ENCODE peak calls at places on chromosomes 12 and 14, in four cellular contexts. L is cardiac fibroblast, O is colonic mucosa, C is activated T-cell treated with anti-CD3 and anti-CD28 coated beads for 1 hour. B is an unnamed sample.

GRCh38 chr12:49000346-49000745 is 1.2 kb upstream of the DDN start:
- DNase-seq in L (no peak), O (no peak), C (no peak), B (no peak)

GRCh38 chr12:122449317-122449716 is 26.8 kb upstream of the CLIP1 start:
- DNase-seq in L (peak), O (peak), C (no peak), B (no peak)

GRCh38 chr12:58008658-58009057 is 67.3 kb downstream of the ATP23 start:
- DNase-seq in L (no peak), O (no peak), C (no peak), B (no peak)

GRCh38 chr12:46523863-46524770 is 151.5 kb upstream of the SLC38A2 start:
- DNase-seq in L (peak), O (no peak), C (no peak), B (no peak)

GRCh38 chr12:43370299-43370698 is 181.7 kb downstream of the ADAMTS20 start:
- DNase-seq in L (peak), O (no peak), C (no peak), B (no peak)

GRCh38 chr14:100523131-100523530 is 64.1 kb downstream of the BEGAIN start:
- DNase-seq in L (no peak), O (peak), C (no peak), B (no peak)

GRCh38 chr12:121334513-121335343 is 17.5 kb downstream of the ANAPC5 start:
- DNase-seq in L (peak), O (peak), C (no peak), B (no peak)

GRCh38 chr14:75711134-75711795 is 50.2 kb downstream of the TTLL5 start:
- DNase-seq in L (peak), O (no peak), C (no peak), B (no peak)

GRCh38 chr12:77734489-77734888 is 96.2 kb upstream of the NAV3 start:
- DNase-seq in L (peak), O (no peak), C (no peak), B (no peak)

GRCh38 chr12:53061404-53062010 is 11.6 kb downstream of the TNS2 start:
- DNase-seq in L (no peak), O (peak), C (no peak), B (peak)

GRCh38 chr14:32657081-32657480 is 281.6 kb upstream of the NPAS3 start:
- DNase-seq in L (peak), O (peak), C (no peak), B (peak)

GRCh38 chr12:110203546-110203945 is 77.5 kb upstream of the ATP2A2 start:
- DNase-seq in L (no peak), O (no peak), C (no peak), B (no peak)

GRCh38 chr12:124543052-124543590 is 24.3 kb downstream of the NCOR2 start:
- DNase-seq in L (no peak), O (no peak), C (no peak), B (no peak)

GRCh38 chr12:113727651-113728061 is 238.5 kb downstream of the RBM19 start:
- DNase-seq in L (peak), O (no peak), C (no peak), B (no peak)

GRCh38 chr12:52581066-52581465 is 7.4 kb upstream of the KRT74 start:
- DNase-seq in L (no peak), O (no peak), C (no peak), B (no peak)

GRCh38 chr12:50986961-50987737 is 34.8 kb downstream of the HIGD1C start:
- DNase-seq in L (peak), O (peak), C (no peak), B (peak)

GRCh38 chr12:76144253-76144564 is 59.7 kb upstream of the NAP1L1 start:
- DNase-seq in L (peak), O (no peak), C (peak), B (peak)

GRCh38 chr14:73576391-73576790 is 7.4 kb downstream of the ACOT2 start:
- DNase-seq in L (no peak), O (no peak), C (no peak), B (no peak)

GRCh38 chr14:49953196-49953595 is 60.3 kb downstream of the ARF6 start:
- DNase-seq in L (no peak), O (no peak), C (no peak), B (no peak)

GRCh38 chr14:45838597-45838996 is 585.6 kb upstream of the MIS18BP1 start:
- DNase-seq in L (no peak), O (no peak), C (no peak), B (no peak)

GRCh38 chr12:52600941-52601481 is at the start of gene KRT72:
- DNase-seq in L (no peak), O (no peak), C (no peak), B (no peak)

GRCh38 chr14:27002179-27002578 is 404.3 kb upstream of the NOVA1 start:
- DNase-seq in L (no peak), O (no peak), C (no peak), B (no peak)

GRCh38 chr12:120314220-120314619 is 12.1 kb downstream of the SIRT4 start:
- DNase-seq in L (no peak), O (no peak), C (no peak), B (no peak)

GRCh38 chr12:99043319-99043914 is 398.3 kb downstream of the APAF1 start:
- DNase-seq in L (peak), O (peak), C (peak), B (peak)

GRCh38 chr12:53207042-53207441 is at the start of gene ITGB7:
- DNase-seq in L (no peak), O (peak), C (peak), B (peak)